ENCODE peak calls at places on chromosomes 5 and 9, in eight cellular contexts. H is WTC11; X is stimulated activated CD4-positive, alpha-beta T cell treated with anti-CD3 and anti-CD28 coated beads, Interleukin-2, amount 100 ng/mL, for 48 hours; M is ecto neural progenitor cell; K is activated naive CD4-positive, alpha-beta T cell treated with anti-CD3 and anti-CD28 coated beads, Interleukin-2, amount 10 ng/mL, durations not matched to agents 7 days and 5 days; P is IMR-90; Q is endothelial cell; L is nucleus accumbens. F is an unnamed sample.

GRCh38 chr5:41371741-41372140 is 138.7 kb downstream of the PLCXD3 start:
- DNase-seq in H (no peak), X (no peak), M (no peak), K (no peak), P (peak), Q (no peak), L (no peak), F (peak)

GRCh38 chr5:151686673-151687378 is at the start of gene SPARC:
- DNase-seq in H (peak), X (no peak), M (peak), K (peak), P (peak), Q (peak), L (peak), F (peak)

GRCh38 chr5:146331257-146331822 is 7.3 kb upstream of the POU4F3 start:
- DNase-seq in H (peak), X (no peak), M (no peak), K (no peak), P (no peak), Q (no peak), L (no peak), F (no peak)

GRCh38 chr5:148418511-148418910 is 34.8 kb downstream of the FBXO38 start:
- DNase-seq in H (no peak), X (no peak), M (no peak), K (no peak), P (no peak), Q (no peak), L (no peak), F (peak)

GRCh38 chr5:170148430-170149205 is 42.9 kb downstream of the FOXI1 start:
- DNase-seq in H (no peak), X (no peak), M (peak), K (no peak), P (no peak), Q (no peak), L (no peak), F (no peak)

GRCh38 chr5:2756764-2757163 is 5.3 kb upstream of the IRX2 start:
- DNase-seq in H (no peak), X (no peak), M (peak), K (no peak), P (no peak), Q (no peak), L (no peak), F (no peak)

GRCh38 chr5:176620333-176620981 is 9.9 kb downstream of the SNCB start:
- DNase-seq in H (peak), X (no peak), M (no peak), K (peak), P (no peak), Q (no peak), L (no peak), F (peak)

GRCh38 chr9:2574215-2574614 is 47.4 kb upstream of the VLDLR start:
- DNase-seq in H (no peak), X (no peak), M (no peak), K (no peak), P (no peak), Q (no peak), L (no peak), F (no peak)

GRCh38 chr5:132296412-132297001 is 2.3 kb downstream of the SLC22A4 start:
- DNase-seq in H (no peak), X (no peak), M (no peak), K (no peak), P (peak), Q (no peak), L (no peak), F (no peak)

GRCh38 chr5:1641041-1641440 is 117.3 kb upstream of the LPCAT1 start:
- DNase-seq in H (no peak), X (no peak), M (no peak), K (no peak), P (no peak), Q (no peak), L (no peak), F (no peak)

GRCh38 chr5:58849995-58850667 is 267.3 kb downstream of the RAB3C start:
- DNase-seq in H (peak), X (no peak), M (peak), K (no peak), P (peak), Q (peak), L (no peak), F (peak)

GRCh38 chr9:127278372-127278771 is 13.8 kb downstream of the GARNL3 start:
- DNase-seq in H (no peak), X (no peak), M (no peak), K (no peak), P (no peak), Q (no peak), L (no peak), F (no peak)

GRCh38 chr9:117412841-117413240 is 2.0 kb downstream of the ASTN2 start:
- DNase-seq in H (no peak), X (no peak), M (peak), K (no peak), P (no peak), Q (peak), L (no peak), F (no peak)

GRCh38 chr5:151183451-151184245 is 26.1 kb upstream of the ANXA6 start:
- DNase-seq in H (no peak), X (no peak), M (peak), K (no peak), P (peak), Q (no peak), L (no peak), F (peak)

GRCh38 chr9:127753556-127753955 is 18.5 kb upstream of the TOR2A start:
- DNase-seq in H (no peak), X (no peak), M (no peak), K (no peak), P (no peak), Q (no peak), L (no peak), F (no peak)

GRCh38 chr9:112218908-112219307 is 43.8 kb upstream of the SUSD1 start:
- DNase-seq in H (no peak), X (no peak), M (no peak), K (peak), P (no peak), Q (no peak), L (no peak), F (no peak)

GRCh38 chr5:89377752-89378455 is 494.9 kb upstream of the MEF2C start:
- DNase-seq in H (no peak), X (no peak), M (no peak), K (no peak), P (no peak), Q (no peak), L (no peak), F (no peak)

GRCh38 chr5:91384671-91385430 is 1.7 kb upstream of the ARRDC3 start:
- DNase-seq in H (no peak), X (no peak), M (no peak), K (peak), P (peak), Q (peak), L (no peak), F (peak)

GRCh38 chr9:129330711-129331279 is 152.7 kb upstream of the IER5L start:
- DNase-seq in H (no peak), X (no peak), M (no peak), K (no peak), P (no peak), Q (no peak), L (no peak), F (peak)

GRCh38 chr9:129803679-129804065 is 688 bp downstream of the TOR1B start:
- DNase-seq in H (no peak), X (no peak), M (no peak), K (no peak), P (no peak), Q (no peak), L (no peak), F (no peak)

GRCh38 chr5:1553642-1554409 is 30.1 kb upstream of the LPCAT1 start:
- DNase-seq in H (no peak), X (no peak), M (peak), K (no peak), P (no peak), Q (no peak), L (no peak), F (no peak)

F was measured in amniotic epithelial cell.